ENCODE peak calls at places on chromosomes 4 and X, in nine cellular contexts. O is sigmoid colon, Y is GM23338, H is A549, I is mesenchymal stem cell, B is brain microvascular endothelial cell, F is heart right ventricle, E is K562, J is ovary. D is an unnamed sample.

GRCh38 chr4:960140-960735 is 13.1 kb downstream of the DGKQ start:
- DNase-seq in F (no peak), B (no peak), I (no peak), O (peak), H (no peak), J (no peak), E (no peak), Y (no peak), D (no peak)

GRCh38 chrX:28966335-28966734 is 379.1 kb downstream of the IL1RAPL1 start:
- DNase-seq in E (no peak), H (no peak), F (no peak), B (peak), I (no peak), J (no peak), O (no peak), Y (no peak), D (no peak)

GRCh38 chr4:146192060-146192459 is 16.5 kb downstream of the LSM6 start:
- DNase-seq in O (no peak), Y (peak), H (peak), E (peak), F (no peak), J (no peak), B (no peak), I (no peak), D (no peak)

GRCh38 chrX:48511561-48511960 is 2.8 kb downstream of the PORCN start:
- DNase-seq in Y (peak), E (no peak), B (no peak), H (peak), I (peak), J (no peak), O (no peak), F (no peak), D (no peak)

GRCh38 chrX:153029875-153030274 is 26.4 kb upstream of the PNMA3 start:
- DNase-seq in I (no peak), F (no peak), O (no peak), B (no peak), Y (no peak), H (no peak), J (no peak), E (no peak), D (no peak)

GRCh38 chr4:145840162-145840768 is 98.4 kb downstream of the ZNF827 start:
- DNase-seq in I (peak), J (no peak), E (peak), Y (no peak), F (no peak), H (peak), B (peak), O (no peak), D (peak)

GRCh38 chrX:39047174-39047573 is 245.9 kb downstream of the MID1IP1 start:
- DNase-seq in O (no peak), J (no peak), E (no peak), F (no peak), B (no peak), Y (no peak), I (no peak), H (no peak), D (no peak)

GRCh38 chr4:110640608-110641007 is 17.7 kb upstream of the PITX2 start:
- DNase-seq in F (no peak), I (no peak), B (no peak), O (no peak), E (no peak), J (no peak), Y (no peak), H (no peak), D (no peak)

GRCh38 chr4:15964159-15964558 is 1.2 kb upstream of the FGFBP2 start:
- DNase-seq in Y (peak), F (no peak), H (no peak), B (no peak), J (no peak), I (no peak), O (no peak), E (no peak), D (no peak)

GRCh38 chrX:68420559-68420958 is 12.7 kb downstream of the OPHN1 start:
- DNase-seq in H (no peak), J (no peak), B (no peak), F (no peak), Y (no peak), I (no peak), E (no peak), O (no peak), D (no peak)

GRCh38 chr4:74117024-74117534 is 18.1 kb upstream of the CXCL2 start:
- DNase-seq in F (no peak), B (peak), I (peak), H (peak), O (peak), E (no peak), J (peak), Y (no peak), D (no peak)

GRCh38 chrX:24149346-24150050 is at the start of gene ZFX:
- DNase-seq in J (peak), Y (no peak), H (peak), O (peak), E (peak), I (peak), B (peak), F (peak), D (no peak)

GRCh38 chr4:77564231-77564630 is 41.4 kb upstream of the CXCL13 start:
- DNase-seq in J (no peak), O (peak), E (no peak), F (no peak), Y (no peak), H (no peak), B (no peak), I (no peak), D (no peak)

GRCh38 chr4:118898684-118899138 is 10.1 kb downstream of the SYNPO2 start:
- DNase-seq in Y (no peak), E (no peak), I (no peak), J (peak), F (peak), O (peak), H (no peak), B (no peak), D (no peak)

GRCh38 chrX:47877327-47877726 is 40.6 kb downstream of the ZNF81 start:
- DNase-seq in Y (no peak), I (no peak), H (no peak), J (no peak), O (no peak), B (no peak), F (no peak), E (no peak), D (no peak)

GRCh38 chr4:152266831-152267480 is 268.9 kb downstream of the FBXW7 start:
- DNase-seq in B (no peak), J (no peak), I (no peak), E (no peak), H (no peak), O (no peak), F (no peak), Y (no peak), D (no peak)

GRCh38 chr4:140711910-140712309 is 44.3 kb downstream of the TBC1D9 start:
- DNase-seq in F (no peak), J (no peak), E (no peak), I (peak), B (no peak), O (no peak), H (no peak), Y (peak), D (no peak)

DNA sequence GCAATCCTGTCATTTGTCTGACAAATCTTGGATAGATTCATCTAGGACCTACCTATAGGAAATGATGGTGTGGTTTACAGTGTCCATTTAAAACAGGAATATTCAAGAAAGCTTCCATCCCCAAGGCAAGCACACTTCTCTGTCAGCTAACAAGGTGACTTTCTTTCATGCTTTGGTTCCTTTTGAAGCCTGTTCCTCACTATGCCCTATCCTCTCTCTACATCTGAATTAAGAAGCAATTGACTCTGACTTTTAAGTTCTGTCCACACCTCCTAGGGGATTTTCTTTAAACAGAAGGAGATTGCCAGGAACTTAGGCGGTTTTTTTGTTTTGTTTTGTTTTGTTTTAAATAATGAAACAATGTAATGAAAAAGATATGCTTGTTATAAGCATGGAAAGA is 1181.4 kb upstream of the TENM3 start:
- DNase-seq in E (no peak), F (no peak), I (no peak), H (no peak), B (no peak), O (no peak), J (no peak), Y (peak), D (no peak)
- H3K27ac ChIP-seq in E (no peak), F (no peak), I (no peak), H (no peak), B (no peak), O (no peak), J (no peak), Y (no peak), D (no peak)

GRCh38 chrX:115047181-115047580 is 29.8 kb upstream of the IL13RA2 start:
- DNase-seq in B (no peak), H (no peak), I (peak), E (no peak), Y (no peak), J (no peak), O (no peak), F (no peak), D (no peak)

GRCh38 chrX:115053223-115053622 is 35.8 kb upstream of the IL13RA2 start:
- DNase-seq in H (no peak), Y (no peak), J (no peak), E (no peak), O (no peak), B (no peak), I (no peak), F (no peak), D (no peak)

DNA sequence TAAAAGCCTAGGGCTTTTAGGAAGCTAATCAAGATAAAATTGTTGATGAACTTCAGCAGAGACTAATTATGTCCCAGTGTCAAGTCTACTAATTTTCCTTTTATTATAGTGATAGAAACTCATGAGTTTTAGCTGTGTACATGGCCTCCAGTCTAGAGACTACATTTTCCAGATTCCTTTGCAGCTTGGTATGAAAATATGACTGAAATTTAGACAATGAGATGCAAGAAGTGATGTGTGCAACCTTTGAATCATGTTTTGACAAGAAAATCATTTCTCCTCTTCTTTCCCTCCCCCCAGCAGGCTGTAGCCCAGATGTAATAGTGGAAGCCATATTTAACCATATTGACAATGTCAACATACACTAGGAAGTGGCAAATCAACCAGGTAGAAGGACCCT is 30.3 kb upstream of the IL13RA2 start:
- DNase-seq in O (no peak), F (no peak), E (no peak), Y (no peak), J (no peak), H (no peak), I (no peak), B (no peak), D (no peak)
- H3K27ac ChIP-seq in O (no peak), F (no peak), E (no peak), Y (no peak), J (no peak), H (no peak), I (peak), B (no peak), D (no peak)

GRCh38 chr4:84928089-84928488 is 38.4 kb downstream of the WDFY3 start:
- DNase-seq in I (no peak), Y (no peak), E (no peak), H (no peak), J (no peak), F (no peak), O (no peak), B (no peak), D (no peak)

GRCh38 chr4:84927428-84927827 is 39.1 kb downstream of the WDFY3 start:
- DNase-seq in O (no peak), E (no peak), F (no peak), B (no peak), Y (no peak), J (no peak), H (no peak), I (no peak), D (no peak)

GRCh38 chr4:84932462-84932861 is 34.0 kb downstream of the WDFY3 start:
- DNase-seq in F (no peak), E (no peak), O (no peak), H (no peak), Y (no peak), J (no peak), B (no peak), I (no peak), D (no peak)

GRCh38 chr4:84931961-84932360 is 34.5 kb downstream of the WDFY3 start:
- DNase-seq in O (no peak), E (no peak), F (no peak), I (no peak), B (no peak), J (no peak), Y (no peak), H (no peak), D (no peak)

DNA sequence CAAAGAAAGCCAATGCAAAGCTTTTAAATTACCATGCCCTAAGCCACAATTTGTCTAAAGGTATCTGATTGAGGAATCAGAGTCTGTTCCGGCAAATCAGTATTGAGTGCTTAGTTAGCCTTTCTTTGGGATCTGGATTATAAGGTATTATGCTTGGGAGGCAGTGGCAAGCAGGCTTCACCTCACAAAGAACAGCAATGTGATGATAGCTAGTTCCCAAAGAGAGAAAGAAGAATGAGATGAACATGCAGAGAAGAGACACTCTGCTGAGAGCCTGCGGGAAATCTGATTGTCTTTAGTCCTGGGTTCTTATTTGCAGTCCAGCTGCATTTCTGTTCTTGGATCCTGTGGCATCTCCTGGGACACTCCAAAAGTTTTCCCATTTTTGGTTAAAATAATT is 35.2 kb downstream of the WDFY3 start:
- DNase-seq in F (no peak), I (no peak), J (no peak), O (no peak), B (no peak), Y (no peak), H (no peak), E (no peak), D (no peak)
- H3K27ac ChIP-seq in F (no peak), I (no peak), J (no peak), O (no peak), B (no peak), Y (peak), H (no peak), E (no peak), D (no peak)

GRCh38 chrX:46575586-46575985 is 2.0 kb downstream of the CHST7 start:
- DNase-seq in B (no peak), H (no peak), J (no peak), E (no peak), O (no peak), Y (no peak), I (peak), F (no peak), D (no peak)
- H3K27ac ChIP-seq in B (no peak), H (peak), J (peak), E (no peak), O (peak), Y (no peak), I (no peak), F (peak), D (no peak)

GRCh38 chrX:16825306-16826035 is 39.2 kb downstream of the TXLNG start:
- DNase-seq in E (no peak), B (no peak), Y (no peak), I (peak), J (no peak), H (peak), F (no peak), O (no peak), D (no peak)
- H3K27ac ChIP-seq in E (no peak), B (peak), Y (peak), I (no peak), J (no peak), H (peak), F (no peak), O (no peak), D (no peak)

GRCh38 chr4:158936238-158936637 is 166.6 kb upstream of the RAPGEF2 start:
- DNase-seq in I (peak), Y (no peak), F (no peak), B (no peak), J (no peak), O (no peak), H (no peak), E (no peak), D (no peak)

GRCh38 chr4:158945529-158946108 is 157.3 kb upstream of the RAPGEF2 start:
- DNase-seq in I (no peak), Y (no peak), E (no peak), O (no peak), F (no peak), B (no peak), J (no peak), H (no peak), D (no peak)

GRCh38 chr4:158938462-158939044 is 164.3 kb upstream of the RAPGEF2 start:
- DNase-seq in Y (peak), E (no peak), F (no peak), B (no peak), J (no peak), H (no peak), O (no peak), I (no peak), D (no peak)

GRCh38 chr4:158940276-158940675 is 162.6 kb upstream of the RAPGEF2 start:
- DNase-seq in B (no peak), H (no peak), I (no peak), E (no peak), Y (no peak), J (no peak), F (no peak), O (no peak), D (no peak)

DNA sequence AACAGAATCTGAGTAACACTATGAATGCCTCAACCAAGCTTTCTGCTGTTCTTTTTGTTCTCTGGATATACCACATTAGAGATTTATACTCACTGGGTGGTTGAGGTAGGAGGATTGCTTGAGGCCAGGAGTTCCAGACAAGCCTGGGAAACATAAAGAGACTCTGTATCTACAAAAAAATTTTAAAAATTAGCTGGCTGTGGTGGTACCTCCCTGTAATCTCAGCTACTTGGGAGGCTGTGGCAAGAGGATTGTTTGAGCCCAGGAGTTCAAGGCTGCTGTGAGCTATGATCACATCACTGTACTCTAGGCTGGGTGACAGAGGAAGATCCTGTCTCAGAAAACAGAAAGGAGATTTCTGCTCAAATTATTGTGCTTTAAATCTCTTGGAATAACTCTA is 161.6 kb upstream of the RAPGEF2 start:
- DNase-seq in F (no peak), I (no peak), O (no peak), B (no peak), Y (no peak), H (no peak), E (no peak), J (no peak), D (no peak)
- H3K27ac ChIP-seq in F (no peak), I (no peak), O (no peak), B (no peak), Y (no peak), H (no peak), E (no peak), J (no peak), D (no peak)

DNA sequence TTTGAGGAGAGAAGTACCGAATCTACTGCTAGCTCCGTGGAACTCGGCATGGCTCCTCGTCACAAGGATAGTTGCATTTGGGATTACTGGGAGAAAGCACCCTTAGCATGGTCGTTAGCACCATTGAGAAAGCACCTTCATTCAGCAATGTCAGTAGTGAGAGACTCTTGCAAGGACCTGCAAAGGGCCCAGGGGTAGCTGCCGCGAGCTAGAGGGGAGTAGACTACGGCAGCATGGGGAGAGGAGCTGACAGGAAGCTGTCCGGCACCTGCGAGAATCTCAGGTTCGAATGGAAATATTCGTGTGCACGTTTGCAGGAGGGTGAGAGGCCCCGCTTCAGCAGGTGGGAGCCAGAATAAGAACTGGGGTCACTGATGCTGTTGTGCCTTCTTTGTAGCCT is 20.2 kb downstream of the TLR10 start:
- DNase-seq in O (no peak), B (no peak), I (no peak), Y (no peak), F (no peak), E (no peak), H (no peak), J (no peak), D (no peak)
- H3K27ac ChIP-seq in O (no peak), B (no peak), I (no peak), Y (no peak), F (no peak), E (no peak), H (no peak), J (no peak), D (no peak)

GRCh38 chrX:71365356-71365875 is 741 bp upstream of the TAF1 start:
- DNase-seq in F (no peak), E (no peak), H (no peak), Y (no peak), I (peak), O (no peak), J (no peak), B (no peak), D (no peak)

GRCh38 chrX:71367396-71367795 is 1.2 kb downstream of the TAF1 start:
- DNase-seq in I (no peak), Y (no peak), E (no peak), B (no peak), O (no peak), F (no peak), H (peak), J (no peak), D (no peak)

GRCh38 chrX:71364221-71364620 is 1.9 kb upstream of the TAF1 start:
- DNase-seq in J (no peak), Y (no peak), H (no peak), O (no peak), B (no peak), F (no peak), E (no peak), I (no peak), D (no peak)

GRCh38 chrX:71366674-71367256 is 608 bp downstream of the TAF1 start:
- DNase-seq in Y (peak), B (peak), J (peak), H (peak), E (peak), O (no peak), I (peak), F (peak), D (no peak)

GRCh38 chrX:71365876-71366673 is at the start of gene TAF1:
- DNase-seq in O (peak), Y (peak), J (peak), B (peak), I (peak), F (peak), H (peak), E (peak), D (peak)
- H3K27ac ChIP-seq in O (peak), Y (peak), J (peak), B (peak), I (peak), F (peak), H (peak), E (peak), D (peak)

D was measured in SK-N-MC.